ENCODE peak calls at places on chromosome 11, in seven cellular contexts. A, G, X, Z, Q, R and L are unnamed samples.

GRCh38 chr11:125569913-125570621 is 790 bp downstream of the EI24 start:
- DNase-seq in A (peak; percentile 42), G (no peak), X (peak; percentile 2), Z (no peak), Q (peak; percentile 39), R (no peak), L (no peak)

GRCh38 chr11:27433742-27434141 is 38.8 kb downstream of the LGR4 start:
- DNase-seq in A (no peak), G (no peak), X (no peak), Z (no peak), Q (no peak), R (no peak), L (no peak)

GRCh38 chr11:17277024-17277584 is 565 bp downstream of the NUCB2 start:
- DNase-seq in A (peak; percentile 75), G (peak; percentile 54), X (peak; percentile 44), Z (peak; percentile 30), Q (peak; percentile 42), R (no peak), L (no peak)

GRCh38 chr11:2269601-2270321 is 627 bp downstream of the ASCL2 start:
- DNase-seq in A (peak; percentile 27), G (no peak), X (peak; percentile 19), Z (no peak), Q (no peak), R (peak; percentile 55), L (no peak)

GRCh38 chr11:5689551-5689983 is at the start of gene TRIM22:
- DNase-seq in A (peak; percentile 92), G (no peak), X (peak; percentile 65), Z (no peak), Q (peak; percentile 68), R (no peak), L (peak; percentile 72)

GRCh38 chr11:11592146-11592684 is 29.6 kb downstream of the GALNT18 start:
- DNase-seq in A (no peak), G (no peak), X (no peak), Z (no peak), Q (no peak), R (no peak), L (no peak)

GRCh38 chr11:8715501-8715900 is 32.9 kb downstream of the RPL27A start:
- DNase-seq in A (no peak), G (no peak), X (no peak), Z (no peak), Q (no peak), R (no peak), L (no peak)

GRCh38 chr11:26846222-26846621 is 124.4 kb upstream of the SLC5A12 start:
- DNase-seq in A (no peak), G (no peak), X (no peak), Z (no peak), Q (no peak), R (no peak), L (no peak)

GRCh38 chr11:94405062-94405461 is 3.8 kb upstream of the GPR83 start:
- DNase-seq in A (no peak), G (no peak), X (no peak), Z (no peak), Q (no peak), R (no peak), L (no peak)

GRCh38 chr11:68990995-68991780 is 10.4 kb upstream of the MRGPRD start:
- DNase-seq in A (no peak), G (no peak), X (no peak), Z (no peak), Q (no peak), R (no peak), L (no peak)

GRCh38 chr11:1354125-1354938 is 35.4 kb upstream of the BRSK2 start:
- DNase-seq in A (no peak), G (no peak), X (no peak), Z (no peak), Q (no peak), R (no peak), L (no peak)

GRCh38 chr11:122202161-122202950 is 86.3 kb upstream of the BLID start:
- DNase-seq in A (no peak), G (no peak), X (peak; percentile 62), Z (no peak), Q (no peak), R (no peak), L (no peak)

GRCh38 chr11:117473692-117474091 is 146.0 kb downstream of the CEP164 start:
- DNase-seq in A (no peak), G (peak; percentile 85), X (no peak), Z (no peak), Q (no peak), R (no peak), L (no peak)

GRCh38 chr11:75271730-75272129 is 31.2 kb downstream of the TPBGL start:
- DNase-seq in A (no peak), G (no peak), X (no peak), Z (no peak), Q (no peak), R (no peak), L (no peak)

GRCh38 chr11:1542267-1542666 is 29.8 kb downstream of the DUSP8 start:
- DNase-seq in A (no peak), G (no peak), X (no peak), Z (no peak), Q (no peak), R (no peak), L (no peak)